ENCODE peak calls at places on chromosomes 4 and X, in four cellular contexts. C is GM12878, A is K562, R is H1. O is an unnamed sample.

GRCh38 chrX:17984415-17984814 is 123.3 kb upstream of the RAI2 start:
- DNase-seq in A (no peak), C (no peak), R (no peak), O (no peak)

GRCh38 chr4:78079701-78080430 is 22.7 kb downstream of the FRAS1 start:
- DNase-seq in R (no peak), A (no peak), C (no peak), O (no peak)

GRCh38 chrX:119887721-119888425 is 7.8 kb upstream of the AKAP14 start:
- DNase-seq in C (no peak), R (peak; percentile 82), A (peak; percentile 79), O (peak; percentile 30)

GRCh38 chr4:163548481-163549243 is 54.2 kb downstream of the TMA16 start:
- DNase-seq in A (peak; percentile 49), C (no peak), R (no peak), O (peak; percentile 69)

GRCh38 chr4:157357887-157358286 is 137.4 kb downstream of the GRIA2 start:
- DNase-seq in R (no peak), C (no peak), A (no peak), O (no peak)

GRCh38 chr4:174553828-174554227 is 31.5 kb upstream of the HPGD start:
- DNase-seq in C (no peak), A (no peak), R (no peak), O (no peak)

GRCh38 chr4:7822858-7823257 is 116.8 kb downstream of the AFAP1 start:
- DNase-seq in C (no peak), R (no peak), A (no peak), O (no peak)

GRCh38 chr4:151434183-151434860 is 25.3 kb downstream of the FHIP1A start:
- DNase-seq in R (no peak), A (no peak), C (no peak), O (peak; percentile 19)

GRCh38 chrX:40063555-40063954 is 34.2 kb downstream of the BCOR start:
- DNase-seq in R (no peak), C (no peak), A (no peak), O (no peak)

GRCh38 chr4:119652978-119653377 is 24.4 kb upstream of the PDE5A start:
- DNase-seq in R (no peak), C (no peak), A (no peak), O (peak; percentile 93)

GRCh38 chr4:140255467-140255866 is 101.5 kb upstream of the MAML3 start:
- DNase-seq in C (no peak), R (no peak), A (no peak), O (peak; percentile 67)

GRCh38 chr4:23324291-23324690 is 565.6 kb downstream of the PPARGC1A start:
- DNase-seq in R (no peak), C (no peak), A (no peak), O (no peak)

GRCh38 chr4:48907706-48908477 is 1.3 kb upstream of the OCIAD2 start:
- DNase-seq in C (no peak), R (no peak), A (peak; percentile 9), O (no peak)

GRCh38 chrX:9988762-9989161 is 21.6 kb downstream of the CLDN34 start:
- DNase-seq in A (peak; percentile 1), C (no peak), R (no peak), O (no peak)

GRCh38 chr4:144356941-144357381 is 216.4 kb upstream of the GYPA start:
- DNase-seq in C (no peak), A (no peak), R (no peak), O (no peak)

GRCh38 chr4:71322425-71322824 is 16.4 kb upstream of the SLC4A4 start:
- DNase-seq in A (no peak), R (no peak), C (no peak), O (peak; percentile 43)

GRCh38 chr4:105232374-105232773 is 85.7 kb downstream of the TET2 start:
- DNase-seq in R (no peak), C (no peak), A (no peak), O (peak; percentile 23)
- TF ChIP-seq CHD1 in R (no peak), C (no peak), A (no peak), O (no peak)

GRCh38 chrX:67544281-67544680 is 460 bp downstream of the AR start:
- DNase-seq in A (no peak), R (no peak), C (no peak), O (no peak)

GRCh38 chrX:67544871-67545771 is 1.3 kb downstream of the AR start:
- DNase-seq in R (peak; percentile 51), A (peak; percentile 0), C (no peak), O (peak; percentile 22)

GRCh38 chrX:67546496-67547423 is 2.9 kb downstream of the AR start:
- DNase-seq in A (no peak), R (peak; percentile 44), C (no peak), O (no peak)

GRCh38 chrX:67543818-67544217 is at the start of gene AR:
- DNase-seq in A (no peak), R (peak; percentile 74), C (no peak), O (peak; percentile 28)

DNA sequence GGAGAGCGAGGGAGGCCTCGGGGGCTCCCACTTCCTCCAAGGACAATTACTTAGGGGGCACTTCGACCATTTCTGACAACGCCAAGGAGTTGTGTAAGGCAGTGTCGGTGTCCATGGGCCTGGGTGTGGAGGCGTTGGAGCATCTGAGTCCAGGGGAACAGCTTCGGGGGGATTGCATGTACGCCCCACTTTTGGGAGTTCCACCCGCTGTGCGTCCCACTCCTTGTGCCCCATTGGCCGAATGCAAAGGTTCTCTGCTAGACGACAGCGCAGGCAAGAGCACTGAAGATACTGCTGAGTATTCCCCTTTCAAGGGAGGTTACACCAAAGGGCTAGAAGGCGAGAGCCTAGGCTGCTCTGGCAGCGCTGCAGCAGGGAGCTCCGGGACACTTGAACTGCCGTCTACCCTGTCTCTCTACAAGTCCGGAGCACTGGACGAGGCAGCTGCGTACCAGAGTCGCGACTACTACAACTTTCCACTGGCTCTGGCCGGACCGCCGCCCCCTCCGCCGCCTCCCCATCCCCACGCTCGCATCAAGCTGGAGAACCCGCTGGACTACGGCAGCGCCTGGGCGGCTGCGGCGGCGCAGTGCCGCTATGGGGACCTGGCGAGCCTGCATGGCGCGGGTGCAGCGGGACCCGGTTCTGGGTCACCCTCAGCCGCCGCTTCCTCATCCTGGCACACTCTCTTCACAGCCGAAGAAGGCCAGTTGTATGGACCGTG is 2.1 kb downstream of the AR start:
- DNase-seq in A (no peak), R (peak; percentile 50), C (no peak), O (no peak)
- TF ChIP-seq CHD1 in A (no peak), R (no peak), C (no peak), O (no peak)

GRCh38 chr4:172975651-172976229 is 192.9 kb upstream of the GALNT7 start:
- DNase-seq in A (no peak), C (no peak), R (peak; percentile 57), O (no peak)
- TF ChIP-seq CHD1 in A (no peak), C (no peak), R (no peak), O (no peak)

GRCh38 chr4:37641352-37641751 is 44.8 kb downstream of the RELL1 start:
- DNase-seq in C (no peak), A (no peak), R (no peak), O (no peak)
- TF ChIP-seq CHD1 in C (no peak), A (no peak), R (no peak), O (no peak)

GRCh38 chrX:65136424-65136823 is 160.2 kb upstream of the ZC4H2 start:
- DNase-seq in A (no peak), C (no peak), R (no peak), O (no peak)
- TF ChIP-seq CHD1 in A (no peak), C (no peak), R (no peak), O (no peak)

DNA sequence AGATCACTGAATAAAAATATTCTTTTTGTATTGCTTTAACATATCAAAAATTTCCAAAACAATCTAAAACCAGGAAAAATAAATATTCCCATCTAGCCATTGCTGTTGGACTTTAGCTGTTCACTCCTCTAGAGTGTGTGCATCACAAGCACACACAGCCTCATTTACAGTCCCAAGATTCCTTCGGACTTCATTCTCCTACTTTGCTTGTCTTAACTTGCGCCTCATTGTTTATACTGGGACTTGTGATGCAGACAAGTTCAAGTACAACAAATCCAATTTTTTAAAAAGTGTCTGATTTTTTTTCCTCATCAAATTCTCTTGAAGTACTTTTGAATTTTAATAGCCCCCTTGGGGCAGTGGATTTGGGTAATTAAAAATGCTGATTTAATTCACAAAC is 55.6 kb downstream of the TLL1 start:
- DNase-seq in A (no peak), C (no peak), R (no peak), O (no peak)
- TF ChIP-seq CHD1 in A (no peak), C (no peak), R (no peak), O (no peak)

GRCh38 chr4:2059034-2059725 is at the start of gene NAT8L:
- DNase-seq in C (no peak), A (peak; percentile 77), R (no peak), O (no peak)

GRCh38 chr4:2060578-2061207 is 1.6 kb downstream of the NAT8L start:
- DNase-seq in C (no peak), R (no peak), A (no peak), O (no peak)

GRCh38 chr4:2057382-2058065 is 1.6 kb upstream of the NAT8L start:
- DNase-seq in A (no peak), R (peak; percentile 45), C (no peak), O (no peak)

GRCh38 chr4:2059726-2060577 is 825 bp downstream of the NAT8L start:
- DNase-seq in A (peak; percentile 40), R (no peak), C (no peak), O (no peak)

GRCh38 chr4:2058264-2059033 is 678 bp upstream of the NAT8L start:
- DNase-seq in R (no peak), A (peak; percentile 45), C (no peak), O (no peak)
- TF ChIP-seq CHD1 in R (no peak), A (no peak), C (no peak), O (no peak)

O was measured in IMR-90.